ENCODE peak calls at places on chromosomes 1 and 21, in six cellular contexts. Q is epithelial cell of esophagus, H is OCI-LY7, D is glutamatergic neuron, G is kidney epithelial cell, R is RWPE1. T is an unnamed sample.

GRCh38 chr1:7478797-7479499 is 292.1 kb upstream of the VAMP3 start:
- DNase-seq in R (no peak), G (no peak), D (no peak), Q (peak; percentile 49), H (no peak), T (no peak)

GRCh38 chr1:34758751-34759150 is 789 bp upstream of the GJB4 start:
- DNase-seq in Q (peak; percentile 63), G (peak; percentile 73), D (no peak), H (no peak), R (no peak), T (no peak)

GRCh38 chr1:78047631-78048030 is 1.9 kb downstream of the GIPC2 start:
- DNase-seq in G (no peak), Q (no peak), R (no peak), H (no peak), D (no peak), T (no peak)

GRCh38 chr1:236565530-236565929 is 38.8 kb downstream of the HEATR1 start:
- DNase-seq in D (no peak), R (no peak), G (no peak), Q (no peak), H (no peak), T (no peak)

GRCh38 chr1:116115476-116115875 is 4.3 kb downstream of the MAB21L3 start:
- DNase-seq in Q (peak; percentile 85), R (peak; percentile 74), G (peak; percentile 93), H (no peak), D (no peak), T (no peak)

GRCh38 chr21:34841154-34841553 is 172.4 kb downstream of the CLIC6 start:
- DNase-seq in Q (no peak), R (no peak), D (no peak), G (no peak), H (no peak), T (no peak)

GRCh38 chr1:178434360-178434759 is 62.4 kb downstream of the CLEC20A start:
- DNase-seq in D (no peak), R (peak; percentile 7), Q (peak; percentile 81), H (no peak), G (no peak), T (no peak)

GRCh38 chr1:113433177-113433576 is 42.9 kb downstream of the MAGI3 start:
- DNase-seq in Q (no peak), R (no peak), H (no peak), G (no peak), D (no peak), T (no peak)

GRCh38 chr1:36528361-36529349 is 45.9 kb upstream of the CSF3R start:
- DNase-seq in G (no peak), D (no peak), R (no peak), Q (peak; percentile 18), H (peak; percentile 11), T (peak; percentile 28)

GRCh38 chr1:30908886-30909777 is 574 bp upstream of the SDC3 start:
- DNase-seq in H (no peak), D (no peak), R (no peak), Q (no peak), G (no peak), T (no peak)

GRCh38 chr1:210262167-210262896 is 29.7 kb downstream of the SERTAD4 start:
- DNase-seq in G (no peak), R (no peak), H (no peak), D (no peak), Q (no peak), T (no peak)

GRCh38 chr1:202349263-202349928 is 897 bp downstream of the PPP1R12B start:
- DNase-seq in D (no peak), G (no peak), Q (peak; percentile 20), H (peak; percentile 23), R (no peak), T (no peak)

GRCh38 chr1:119748040-119748439 is 20.7 kb downstream of the HMGCS2 start:
- DNase-seq in D (no peak), H (no peak), Q (no peak), G (no peak), R (no peak), T (no peak)

GRCh38 chr1:32247452-32247851 is 430 bp downstream of the FAM167B start:
- DNase-seq in Q (no peak), R (no peak), H (no peak), D (no peak), G (no peak), T (no peak)

GRCh38 chr1:180145446-180145845 is 9.2 kb upstream of the QSOX1 start:
- DNase-seq in R (no peak), D (no peak), G (no peak), Q (no peak), H (no peak), T (no peak)

GRCh38 chr1:225603538-225604354 is 49.2 kb downstream of the ENAH start:
- DNase-seq in D (no peak), G (no peak), R (peak; percentile 80), H (no peak), Q (peak; percentile 66), T (no peak)

GRCh38 chr21:28421716-28422480 is 570.8 kb downstream of the LTN1 start:
- DNase-seq in R (peak; percentile 15), Q (peak; percentile 40), D (no peak), G (no peak), H (no peak), T (no peak)

GRCh38 chr1:21659924-21660326 is 9.2 kb downstream of the RAP1GAP start:
- DNase-seq in G (no peak), Q (no peak), R (no peak), D (no peak), H (no peak), T (no peak)

GRCh38 chr1:21659099-21659923 is 9.8 kb downstream of the RAP1GAP start:
- DNase-seq in D (peak; percentile 82), Q (peak; percentile 60), R (peak; percentile 88), H (peak; percentile 65), G (no peak), T (peak; percentile 77)

GRCh38 chr1:21655259-21655658 is 13.9 kb downstream of the RAP1GAP start:
- DNase-seq in R (no peak), G (no peak), D (no peak), Q (no peak), H (no peak), T (no peak)

GRCh38 chr1:21655748-21656147 is 13.4 kb downstream of the RAP1GAP start:
- DNase-seq in Q (peak; percentile 79), R (peak; percentile 63), D (no peak), H (no peak), G (no peak), T (no peak)

GRCh38 chr1:21657456-21658190 is 11.5 kb downstream of the RAP1GAP start:
- DNase-seq in G (no peak), Q (no peak), D (no peak), R (no peak), H (no peak), T (no peak)
- TF ChIP-seq CTCF in G (no peak), Q (no peak), D (no peak), R (no peak), H (peak; percentile 61), T (no peak)

GRCh38 chr1:111197598-111198289 is 2.7 kb downstream of the DENND2D start:
- DNase-seq in R (no peak), Q (peak; percentile 49), D (peak; percentile 43), H (peak; percentile 57), G (no peak), T (no peak)
- TF ChIP-seq CTCF in R (no peak), Q (peak; percentile 37), D (peak; percentile 20), H (peak; percentile 63), G (peak; percentile 29), T (no peak)

GRCh38 chr21:40099809-40100208 is 232.6 kb downstream of the PCP4 start:
- DNase-seq in Q (no peak), H (no peak), R (no peak), D (no peak), G (no peak), T (no peak)

GRCh38 chr21:40102682-40103081 is 235.4 kb downstream of the PCP4 start:
- DNase-seq in H (no peak), G (no peak), R (no peak), D (no peak), Q (no peak), T (no peak)
- TF ChIP-seq CTCF in H (no peak), G (no peak), R (no peak), D (no peak), Q (no peak), T (no peak)

GRCh38 chr1:167935252-167936067 is 1.0 kb upstream of the DCAF6 start:
- DNase-seq in R (peak; percentile 28), Q (peak; percentile 43), D (no peak), G (no peak), H (peak; percentile 62), T (no peak)
- TF ChIP-seq CTCF in R (no peak), Q (no peak), D (no peak), G (no peak), H (peak; percentile 34), T (no peak)